ENCODE peak calls at places on chromosomes 11 and 22, in nine cellular contexts. R is EL; W is cardiac septum; B is GM12891; J is colonic mucosa; N is activated naive CD4-positive, alpha-beta T cell treated with anti-CD3 and anti-CD28 coated beads for 36 hours; Y is iPS DF 19.7; U is NCI-H2171 treated with DMSO at 0.1 percent for 48 hours; I is NB4. A is an unnamed sample.

GRCh38 chr11:64233913-64234839 is at the start of gene VEGFB:
- DNase-seq in R (peak; percentile 70), W (peak; percentile 88), B (peak; percentile 77), J (peak; percentile 79), N (peak; percentile 57), Y (no peak), U (peak; percentile 52), I (peak; percentile 67), A (peak; percentile 67)

GRCh38 chr22:37454857-37455686 is 27.8 kb upstream of the ELFN2 start:
- DNase-seq in R (peak; percentile 89), W (no peak), B (no peak), J (no peak), N (no peak), Y (no peak), U (no peak), I (peak; percentile 55), A (peak; percentile 48)

GRCh38 chr11:23370580-23371275 is 510.5 kb upstream of the CCDC179 start:
- DNase-seq in R (peak; percentile 7), W (no peak), B (no peak), J (no peak), N (no peak), Y (no peak), U (no peak), I (no peak), A (no peak)

GRCh38 chr22:42313804-42314581 is 43.5 kb upstream of the TCF20 start:
- DNase-seq in R (peak; percentile 30), W (no peak), B (peak; percentile 67), J (peak; percentile 90), N (peak; percentile 73), Y (peak; percentile 85), U (peak; percentile 86), I (peak; percentile 76), A (peak; percentile 55)

GRCh38 chr22:38824587-38824986 is 19.2 kb downstream of the NPTXR start:
- DNase-seq in R (peak; percentile 70), W (no peak), B (peak; percentile 71), J (peak; percentile 41), N (peak; percentile 72), Y (peak; percentile 61), U (no peak), I (peak; percentile 78), A (peak; percentile 40)

GRCh38 chr11:102869354-102869753 is 5.4 kb downstream of the MMP12 start:
- DNase-seq in R (no peak), W (no peak), B (no peak), J (no peak), N (no peak), Y (no peak), U (no peak), I (no peak), A (no peak)

GRCh38 chr11:76765863-76766350 is 17.2 kb upstream of the TSKU start:
- DNase-seq in R (no peak), W (no peak), B (no peak), J (no peak), N (no peak), Y (no peak), U (no peak), I (no peak), A (no peak)

GRCh38 chr11:66322732-66323427 is 6.0 kb upstream of the CD248 start:
- DNase-seq in R (no peak), W (no peak), B (no peak), J (no peak), N (no peak), Y (no peak), U (no peak), I (no peak), A (no peak)

GRCh38 chr11:113730887-113731726 is 25.0 kb upstream of the TMPRSS5 start:
- DNase-seq in R (peak; percentile 62), W (no peak), B (no peak), J (peak; percentile 35), N (peak; percentile 19), Y (no peak), U (peak; percentile 71), I (peak; percentile 60), A (peak; percentile 3)

GRCh38 chr11:35073691-35074382 is 65.1 kb upstream of the CD44 start:
- DNase-seq in R (peak; percentile 34), W (no peak), B (no peak), J (no peak), N (peak; percentile 68), Y (no peak), U (no peak), I (peak; percentile 56), A (no peak)

GRCh38 chr11:46075928-46076327 is 45.3 kb downstream of the PHF21A start:
- DNase-seq in R (no peak), W (no peak), B (no peak), J (no peak), N (no peak), Y (no peak), U (no peak), I (no peak), A (no peak)

GRCh38 chr22:41969110-41969646 is at the start of gene SEPTIN3:
- DNase-seq in R (no peak), W (no peak), B (no peak), J (no peak), N (no peak), Y (no peak), U (no peak), I (no peak), A (no peak)

GRCh38 chr11:121419839-121420238 is 32.3 kb upstream of the SORL1 start:
- DNase-seq in R (no peak), W (no peak), B (no peak), J (no peak), N (no peak), Y (no peak), U (no peak), I (peak; percentile 38), A (no peak)

GRCh38 chr11:43913829-43914380 is 28.5 kb upstream of the C11orf96 start:
- DNase-seq in R (no peak), W (no peak), B (no peak), J (no peak), N (no peak), Y (no peak), U (no peak), I (no peak), A (no peak)

GRCh38 chr11:133821776-133822175 is 23.5 kb downstream of the SPATA19 start:
- DNase-seq in R (no peak), W (peak; percentile 71), B (peak; percentile 69), J (peak; percentile 46), N (peak; percentile 58), Y (no peak), U (peak; percentile 10), I (peak; percentile 79), A (peak; percentile 42)

GRCh38 chr11:92018332-92018731 is 206.3 kb upstream of the FAT3 start:
- DNase-seq in R (no peak), W (no peak), B (no peak), J (no peak), N (no peak), Y (no peak), U (no peak), I (no peak), A (no peak)

GRCh38 chr22:17777005-17777716 is 2.9 kb upstream of the BID start:
- DNase-seq in R (no peak), W (peak; percentile 89), B (peak; percentile 78), J (no peak), N (peak; percentile 81), Y (no peak), U (no peak), I (peak; percentile 81), A (no peak)

GRCh38 chr22:37806409-37807338 is 1.1 kb upstream of the GCAT start:
- DNase-seq in R (peak; percentile 68), W (no peak), B (no peak), J (peak; percentile 68), N (peak; percentile 36), Y (no peak), U (peak; percentile 48), I (peak; percentile 41), A (no peak)

GRCh38 chr11:2517386-2518064 is 72.7 kb downstream of the KCNQ1 start:
- DNase-seq in R (no peak), W (peak; percentile 55), B (no peak), J (peak; percentile 12), N (no peak), Y (no peak), U (no peak), I (no peak), A (no peak)

GRCh38 chr22:36162127-36163034 is 1.8 kb upstream of the APOL3 start:
- DNase-seq in R (no peak), W (no peak), B (no peak), J (no peak), N (no peak), Y (no peak), U (no peak), I (peak; percentile 23), A (no peak)

GRCh38 chr11:34997872-34998548 is 81.6 kb downstream of the PDHX start:
- DNase-seq in R (peak; percentile 37), W (no peak), B (no peak), J (no peak), N (no peak), Y (no peak), U (no peak), I (peak; percentile 43), A (no peak)

GRCh38 chr11:46697303-46697702 is 3.1 kb downstream of the ARHGAP1 start:
- DNase-seq in R (no peak), W (no peak), B (no peak), J (no peak), N (no peak), Y (no peak), U (no peak), I (no peak), A (no peak)

GRCh38 chr11:111419181-111419580 is 40.1 kb upstream of the POU2AF1 start:
- DNase-seq in R (no peak), W (no peak), B (no peak), J (no peak), N (no peak), Y (no peak), U (no peak), I (no peak), A (no peak)

GRCh38 chr22:23121026-23121823 is 20.6 kb downstream of the RSPH14 start:
- DNase-seq in R (no peak), W (no peak), B (no peak), J (no peak), N (no peak), Y (no peak), U (no peak), I (peak; percentile 19), A (no peak)

GRCh38 chr11:47485112-47485511 is 36.2 kb upstream of the RAPSN start:
- DNase-seq in R (no peak), W (no peak), B (no peak), J (no peak), N (no peak), Y (no peak), U (no peak), I (peak; percentile 6), A (no peak)

GRCh38 chr11:17972987-17973386 is 39.9 kb downstream of the SERGEF start:
- DNase-seq in R (peak; percentile 83), W (no peak), B (no peak), J (peak; percentile 20), N (peak; percentile 18), Y (peak; percentile 78), U (peak; percentile 13), I (peak; percentile 46), A (peak; percentile 20)

GRCh38 chr11:19345519-19345847 is 104.7 kb upstream of the E2F8 start:
- DNase-seq in R (peak; percentile 45), W (no peak), B (peak; percentile 56), J (no peak), N (no peak), Y (no peak), U (peak; percentile 65), I (peak; percentile 12), A (no peak)

GRCh38 chr11:130068546-130068985 is 1.1 kb upstream of the APLP2 start:
- DNase-seq in R (no peak), W (no peak), B (no peak), J (no peak), N (no peak), Y (no peak), U (no peak), I (no peak), A (no peak)